ENCODE peak calls at places on chromosomes 5 and 9, in six cellular contexts. E is MM.1S, J is GM23338, Y is PC-3, W is GM23248, U is PC-9. N is an unnamed sample. For H3F3A and H3K79me2, the result is how much of the 10 kb centered on the place peaks cover.

GRCh38 chr5:119340597-119341218 is 15.1 kb upstream of the TNFAIP8 start:
- DNase-seq in E (peak), J (no peak), U (no peak), Y (no peak), W (no peak), N (no peak)

GRCh38 chr9:113152699-113153098 is 1.9 kb downstream of the SLC31A2 start:
- DNase-seq in Y (peak), U (peak), J (peak), E (no peak), W (peak), N (no peak)

GRCh38 chr9:90290716-90291485 is 351.7 kb downstream of the DIRAS2 start:
- DNase-seq in U (no peak), Y (no peak), J (no peak), W (no peak), E (no peak), N (no peak)

GRCh38 chr5:58127132-58127485 is 332.8 kb downstream of the PLK2 start:
- DNase-seq in E (no peak), J (no peak), Y (no peak), U (no peak), W (no peak), N (no peak)

GRCh38 chr5:10401499-10401898 is 40.2 kb upstream of the ROPN1L start:
- DNase-seq in Y (no peak), U (no peak), J (no peak), E (peak), W (no peak), N (no peak)

GRCh38 chr9:77563205-77563604 is 84.9 kb downstream of the GNA14 start:
- DNase-seq in Y (no peak), E (no peak), U (no peak), W (no peak), J (no peak), N (no peak)

GRCh38 chr9:38178282-38178681 is 109.3 kb upstream of the SHB start:
- DNase-seq in E (no peak), U (no peak), W (no peak), Y (peak), J (no peak), N (no peak)

GRCh38 chr5:151052834-151053233 is 28.0 kb downstream of the TNIP1 start:
- DNase-seq in U (no peak), E (no peak), W (no peak), Y (no peak), J (no peak), N (no peak)

GRCh38 chr9:81902601-81903000 is 25.6 kb upstream of the SPATA31D4 start:
- DNase-seq in J (no peak), E (no peak), U (no peak), W (peak), Y (peak), N (no peak)

GRCh38 chr9:84554069-84554659 is 115.4 kb upstream of the NTRK2 start:
- DNase-seq in W (no peak), Y (no peak), J (peak), U (no peak), E (no peak), N (no peak)

GRCh38 chr5:172665049-172665541 is 24.0 kb downstream of the NEURL1B start:
- DNase-seq in U (no peak), Y (no peak), E (no peak), J (no peak), W (no peak), N (no peak)

GRCh38 chr9:36443581-36443980 is 43.5 kb upstream of the RNF38 start:
- DNase-seq in E (no peak), U (no peak), J (no peak), Y (peak), W (peak), N (no peak)

GRCh38 chr5:160923927-160924705 is 72.1 kb upstream of the ATP10B start:
- DNase-seq in J (peak), Y (peak), U (peak), E (no peak), W (no peak), N (peak)

GRCh38 chr5:93594591-93595419 is 11.8 kb downstream of the NR2F1 start:
- DNase-seq in Y (no peak), U (no peak), J (peak), W (no peak), E (no peak), N (peak)

GRCh38 chr5:14199902-14200301 is 56.8 kb downstream of the TRIO start:
- DNase-seq in W (peak), U (no peak), E (no peak), Y (no peak), J (no peak), N (no peak)

GRCh38 chr9:135159801-135160200 is 72.3 kb downstream of the OLFM1 start:
- DNase-seq in U (no peak), J (no peak), W (no peak), Y (no peak), E (no peak), N (no peak)

GRCh38 chr9:131095666-131096489 is 453 bp upstream of the AIF1L start:
- DNase-seq in J (peak), U (no peak), W (peak), E (no peak), Y (peak), N (peak)
- TF ChIP-seq EZH2 in J (no peak), U (no peak), W (peak), E (no peak), Y (no peak), N (peak)

GRCh38 chr9:124264812-124265211 is 7.1 kb downstream of the NEK6 start:
- DNase-seq in W (no peak), E (no peak), U (no peak), Y (no peak), J (no peak), N (no peak)
- H3F3A ChIP-seq in W (half or more), E (under half), U (under half), Y (under half), J (under half), N (under half)

DNA sequence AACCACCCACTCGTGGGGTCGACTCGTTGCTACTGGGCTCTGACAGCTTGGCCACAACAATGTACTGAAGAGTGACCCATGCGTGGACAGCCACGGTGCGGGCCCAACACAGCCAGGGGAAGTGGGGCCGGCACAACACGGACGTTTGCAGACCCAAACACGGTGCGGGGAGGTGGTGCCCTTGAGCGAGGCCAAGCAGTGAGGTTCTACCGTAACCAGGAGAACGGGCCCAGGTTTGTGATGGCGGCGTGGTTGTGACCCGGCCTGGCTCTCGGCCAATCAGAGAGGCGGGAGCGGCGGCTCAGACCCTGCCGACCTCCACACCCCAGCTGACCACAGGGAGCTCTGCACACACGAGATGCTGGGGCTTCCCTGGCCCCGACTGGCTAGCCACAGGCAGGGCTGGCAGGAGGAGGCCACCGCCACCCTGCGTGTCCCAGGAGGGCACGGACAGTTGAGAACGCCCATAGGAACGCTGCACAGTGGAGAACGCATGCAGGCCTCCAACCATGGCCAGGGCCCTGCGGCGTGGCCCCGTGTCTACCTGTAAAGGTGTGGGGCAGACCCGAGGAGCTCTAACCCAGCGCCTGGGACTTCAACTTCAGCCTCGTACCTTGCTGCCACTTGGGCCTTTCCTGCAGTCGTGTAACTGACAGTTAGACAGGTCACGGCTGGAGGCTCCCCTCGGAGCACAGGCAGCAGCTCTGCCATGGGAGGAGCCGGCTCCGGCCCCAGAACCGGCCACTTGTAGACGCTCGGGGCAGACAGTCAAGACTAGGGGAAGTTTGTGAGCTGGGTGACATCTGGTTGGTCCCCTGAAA is 13.7 kb downstream of the BRD3 start:
- DNase-seq in E (no peak), J (no peak), Y (no peak), W (no peak), U (no peak), N (no peak)
- H3K79me2 ChIP-seq in E (under half), J (half or more), Y (under half), W (under half), U (under half), N (half or more)

DNA sequence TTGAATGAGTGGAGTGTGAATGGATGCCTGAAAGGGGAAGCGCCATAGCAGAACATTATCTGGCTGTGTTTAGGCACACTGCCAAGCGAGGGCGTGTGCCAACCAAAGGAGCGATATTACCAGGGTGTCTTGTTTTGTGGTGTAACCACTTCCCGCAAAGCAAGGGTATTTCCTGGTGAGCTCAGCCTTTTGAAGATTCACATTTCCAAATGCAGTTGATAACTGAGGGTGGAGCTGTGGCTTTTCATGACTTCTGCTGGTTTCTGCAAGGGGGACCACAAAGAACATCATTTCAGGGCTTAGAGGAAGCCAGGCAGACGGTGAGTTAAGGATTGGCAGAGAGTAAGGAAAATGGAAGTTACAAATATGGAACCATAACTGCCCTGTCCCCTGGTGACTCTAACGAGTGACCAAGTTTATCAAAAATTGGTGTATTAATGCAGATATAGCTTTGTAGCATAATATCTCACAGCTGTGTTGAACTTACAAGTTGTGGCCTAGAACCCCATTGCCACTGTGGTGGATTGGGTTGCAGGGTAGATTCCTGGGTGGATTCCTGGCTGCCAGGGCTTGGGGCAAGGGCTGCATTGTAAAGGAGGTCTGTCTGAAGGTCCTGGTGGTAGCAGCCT is 71.4 kb downstream of the RALGPS1 start:
- DNase-seq in U (peak), W (peak), J (no peak), E (peak), Y (peak), N (no peak)
- TF ChIP-seq EZH2 in U (no peak), W (no peak), J (no peak), E (no peak), Y (no peak), N (no peak)

DNA sequence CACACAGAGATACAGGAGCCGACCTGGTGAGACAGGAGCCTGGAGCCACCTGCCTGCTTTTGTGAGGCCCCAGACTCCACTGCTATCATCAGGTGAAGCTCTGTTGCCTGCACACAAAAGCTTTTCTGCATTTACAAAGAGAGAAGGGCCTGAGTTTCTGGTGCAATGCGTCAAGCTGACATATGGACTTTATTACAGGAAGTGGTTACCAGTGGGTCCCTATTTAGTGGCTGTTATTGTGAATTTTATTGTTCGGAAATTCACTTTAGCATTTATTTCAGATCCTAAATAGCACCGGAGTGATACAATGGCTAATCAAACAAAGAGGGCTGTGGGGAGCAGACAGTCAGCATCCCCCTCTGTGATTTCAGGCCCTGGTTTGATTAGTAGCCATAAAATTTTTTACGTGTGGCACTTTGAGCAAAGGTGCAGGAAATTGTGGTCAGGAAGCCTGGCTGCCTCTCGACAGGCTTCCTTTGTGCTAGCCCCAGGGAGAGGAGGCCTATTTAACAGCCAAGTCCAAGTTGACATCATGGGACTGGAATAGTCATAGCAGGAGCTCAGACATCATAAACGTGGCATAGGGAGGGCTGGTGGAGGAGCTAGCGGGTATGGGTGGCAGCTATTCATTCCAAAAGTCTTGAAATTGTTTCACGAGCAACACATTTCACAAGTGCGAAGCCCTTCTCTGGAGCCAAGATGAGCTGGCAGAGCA is 8.4 kb downstream of the TGFBI start:
- DNase-seq in U (no peak), W (peak), E (peak), Y (peak), J (no peak), N (no peak)
- H3F3A ChIP-seq in U (under half), W (half or more), E (under half), Y (under half), J (under half), N (under half)

GRCh38 chr9:5994486-5994885 is 20.9 kb downstream of the RANBP6 start:
- DNase-seq in E (no peak), J (no peak), U (no peak), W (no peak), Y (no peak), N (no peak)
- H3K79me2 ChIP-seq in E (half or more), J (half or more), U (under half), W (half or more), Y (under half), N (half or more)

DNA sequence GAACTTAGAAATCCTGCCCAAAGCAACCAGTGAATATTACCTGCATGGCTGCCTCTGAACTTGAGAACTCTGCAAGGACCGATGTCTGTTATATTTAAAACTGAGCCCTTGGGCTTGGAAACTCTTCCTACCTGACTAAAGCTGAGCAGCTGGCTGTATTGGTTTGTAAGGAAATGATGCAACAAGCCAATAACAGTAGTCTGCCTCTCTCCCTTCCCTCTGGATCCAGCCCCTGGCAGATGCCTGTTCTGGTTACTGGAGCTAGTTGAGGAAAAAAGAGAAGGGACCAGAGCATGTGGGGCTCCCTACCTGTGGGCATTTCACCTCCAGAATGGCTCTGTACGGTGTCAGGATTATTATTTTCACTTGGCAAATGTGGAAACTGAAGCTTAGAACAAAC is 34.7 kb downstream of the SH3RF2 start:
- DNase-seq in J (no peak), U (no peak), Y (no peak), E (no peak), W (no peak), N (no peak)
- TF ChIP-seq EZH2 in J (no peak), U (no peak), Y (no peak), E (no peak), W (no peak), N (no peak)

DNA sequence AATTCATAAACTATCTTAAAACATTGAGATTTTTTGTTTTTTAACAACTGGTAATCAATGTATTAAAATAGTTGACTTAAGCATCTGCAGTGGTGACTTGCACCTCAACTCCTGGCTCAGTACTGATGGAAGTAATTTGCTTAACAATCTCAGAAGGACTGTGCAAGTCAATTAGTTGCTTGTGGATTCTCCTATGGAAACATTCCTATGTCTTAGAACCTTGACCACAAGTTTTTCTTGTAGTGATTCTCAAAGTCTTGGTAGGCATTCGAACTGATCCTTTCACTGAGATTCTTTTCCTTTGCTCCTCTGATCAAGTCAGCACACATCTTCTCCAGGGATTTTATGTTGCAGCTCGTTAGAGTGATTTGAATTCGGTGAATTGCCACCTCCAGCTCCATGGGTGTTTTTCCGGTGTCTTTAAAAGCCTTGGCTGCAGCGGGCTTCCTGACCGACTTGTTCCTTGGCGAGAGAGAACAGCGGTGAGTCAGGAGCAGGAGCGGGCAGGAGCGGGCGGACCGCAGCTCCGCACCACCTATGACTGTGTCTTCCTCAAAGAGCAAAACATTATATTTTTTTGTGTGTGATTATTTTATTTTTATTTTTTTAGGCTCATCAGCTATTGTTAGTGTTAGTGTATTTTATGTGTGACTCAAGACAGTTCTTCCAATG is 21.1 kb downstream of the HMGXB3 start:
- DNase-seq in U (peak), J (peak), Y (peak), W (peak), E (no peak), N (no peak)
- H3F3A ChIP-seq in U (half or more), J (under half), Y (under half), W (half or more), E (under half), N (under half)

GRCh38 chr9:93612796-93613154 is 36.4 kb downstream of the PHF2 start:
- DNase-seq in W (no peak), Y (no peak), U (no peak), J (no peak), E (no peak), N (no peak)
- H3K79me2 ChIP-seq in W (half or more), Y (under half), U (under half), J (under half), E (under half), N (under half)

GRCh38 chr5:99025298-99026045 is 96.7 kb upstream of the CHD1 start:
- DNase-seq in W (no peak), U (no peak), J (peak), E (no peak), Y (peak), N (no peak)
- TF ChIP-seq EZH2 in W (no peak), U (no peak), J (no peak), E (no peak), Y (no peak), N (no peak)